ENCODE peak calls at places on chromosome 21, in eight cellular contexts. One of them, this sample, is unnamed.

GRCh38 chr21:30044447-30045064 is 104.8 kb upstream of the GRIK1 start:
- DNase-seq in spleen: no peak
- DNase-seq in IMR-90: peak; percentile 7
- DNase-seq in body of pancreas: peak; percentile 13
- DNase-seq in upper lobe of left lung: no peak
- DNase-seq in K562: peak; percentile 44
- DNase-seq in heart left ventricle: no peak
- DNase-seq in Peyer's patch: no peak
- DNase-seq in this sample: peak; percentile 36

GRCh38 chr21:37356710-37357109 is 9.9 kb upstream of the DYRK1A start:
- DNase-seq in spleen: no peak
- DNase-seq in IMR-90: no peak
- DNase-seq in body of pancreas: no peak
- DNase-seq in upper lobe of left lung: no peak
- DNase-seq in K562: peak; percentile 79
- DNase-seq in heart left ventricle: no peak
- DNase-seq in Peyer's patch: no peak
- DNase-seq in this sample: peak; percentile 32

GRCh38 chr21:20004353-20004752 is 993.9 kb upstream of the NCAM2 start:
- DNase-seq in spleen: no peak
- DNase-seq in IMR-90: no peak
- DNase-seq in body of pancreas: no peak
- DNase-seq in upper lobe of left lung: no peak
- DNase-seq in K562: no peak
- DNase-seq in heart left ventricle: no peak
- DNase-seq in Peyer's patch: no peak
- DNase-seq in this sample: no peak

GRCh38 chr21:17688912-17689874 is 76.5 kb upstream of the BTG3 start:
- DNase-seq in spleen: peak; percentile 78
- DNase-seq in IMR-90: peak; percentile 12
- DNase-seq in body of pancreas: peak; percentile 28
- DNase-seq in upper lobe of left lung: peak; percentile 2
- DNase-seq in K562: peak; percentile 44
- DNase-seq in heart left ventricle: peak; percentile 36
- DNase-seq in Peyer's patch: peak; percentile 52
- DNase-seq in this sample: no peak

GRCh38 chr21:42550817-42551216 is 37.2 kb downstream of the SLC37A1 start:
- DNase-seq in spleen: no peak
- DNase-seq in IMR-90: no peak
- DNase-seq in body of pancreas: no peak
- DNase-seq in upper lobe of left lung: no peak
- DNase-seq in K562: no peak
- DNase-seq in heart left ventricle: no peak
- DNase-seq in Peyer's patch: no peak
- DNase-seq in this sample: no peak

GRCh38 chr21:38488640-38489282 is 9.5 kb downstream of the ERG start:
- DNase-seq in spleen: no peak
- DNase-seq in IMR-90: no peak
- DNase-seq in body of pancreas: no peak
- DNase-seq in upper lobe of left lung: no peak
- DNase-seq in K562: no peak
- DNase-seq in heart left ventricle: no peak
- DNase-seq in Peyer's patch: no peak
- DNase-seq in this sample: no peak

GRCh38 chr21:39696620-39697019 is 48.4 kb upstream of the IGSF5 start:
- DNase-seq in spleen: no peak
- DNase-seq in IMR-90: no peak
- DNase-seq in body of pancreas: peak; percentile 88
- DNase-seq in upper lobe of left lung: no peak
- DNase-seq in K562: no peak
- DNase-seq in heart left ventricle: no peak
- DNase-seq in Peyer's patch: peak; percentile 61
- DNase-seq in this sample: no peak

GRCh38 chr21:45080639-45081414 is 6.4 kb downstream of the ADARB1 start:
- DNase-seq in spleen: no peak
- DNase-seq in IMR-90: peak; percentile 66
- DNase-seq in body of pancreas: no peak
- DNase-seq in upper lobe of left lung: no peak
- DNase-seq in K562: no peak
- DNase-seq in heart left ventricle: no peak
- DNase-seq in Peyer's patch: no peak
- DNase-seq in this sample: no peak

GRCh38 chr21:35543746-35544145 is 494.6 kb upstream of the RUNX1 start:
- DNase-seq in spleen: no peak
- DNase-seq in IMR-90: no peak
- DNase-seq in body of pancreas: no peak
- DNase-seq in upper lobe of left lung: no peak
- DNase-seq in K562: no peak
- DNase-seq in heart left ventricle: no peak
- DNase-seq in Peyer's patch: no peak
- DNase-seq in this sample: no peak

GRCh38 chr21:28068455-28069358 is 924.0 kb downstream of the LTN1 start:
- DNase-seq in spleen: no peak
- DNase-seq in IMR-90: no peak
- DNase-seq in body of pancreas: no peak
- DNase-seq in upper lobe of left lung: no peak
- DNase-seq in K562: no peak
- DNase-seq in heart left ventricle: no peak
- DNase-seq in Peyer's patch: no peak
- DNase-seq in this sample: no peak

GRCh38 chr21:25171438-25171837 is 435.8 kb downstream of the MRPL39 start:
- DNase-seq in spleen: no peak
- DNase-seq in IMR-90: peak; percentile 15
- DNase-seq in body of pancreas: no peak
- DNase-seq in upper lobe of left lung: no peak
- DNase-seq in K562: no peak
- DNase-seq in heart left ventricle: no peak
- DNase-seq in Peyer's patch: no peak
- DNase-seq in this sample: no peak

GRCh38 chr21:25273945-25274344 is 333.3 kb downstream of the MRPL39 start:
- DNase-seq in spleen: no peak
- DNase-seq in IMR-90: no peak
- DNase-seq in body of pancreas: no peak
- DNase-seq in upper lobe of left lung: no peak
- DNase-seq in K562: no peak
- DNase-seq in heart left ventricle: no peak
- DNase-seq in Peyer's patch: no peak
- DNase-seq in this sample: no peak

GRCh38 chr21:39071623-39072214 is 111.5 kb downstream of the PSMG1 start:
- DNase-seq in spleen: no peak
- DNase-seq in IMR-90: peak; percentile 83
- DNase-seq in body of pancreas: no peak
- DNase-seq in upper lobe of left lung: no peak
- DNase-seq in K562: no peak
- DNase-seq in heart left ventricle: no peak
- DNase-seq in Peyer's patch: no peak
- DNase-seq in this sample: no peak

GRCh38 chr21:25496825-25497482 is 110.3 kb downstream of the MRPL39 start:
- DNase-seq in spleen: no peak
- DNase-seq in IMR-90: peak; percentile 77
- DNase-seq in body of pancreas: no peak
- DNase-seq in upper lobe of left lung: no peak
- DNase-seq in K562: no peak
- DNase-seq in heart left ventricle: no peak
- DNase-seq in Peyer's patch: no peak
- DNase-seq in this sample: no peak

GRCh38 chr21:42906222-42906621 is 13.1 kb downstream of the NDUFV3 start:
- DNase-seq in spleen: no peak
- DNase-seq in IMR-90: no peak
- DNase-seq in body of pancreas: no peak
- DNase-seq in upper lobe of left lung: no peak
- DNase-seq in K562: no peak
- DNase-seq in heart left ventricle: no peak
- DNase-seq in Peyer's patch: no peak
- DNase-seq in this sample: no peak

GRCh38 chr21:33641339-33642026 is at the start of gene CRYZL1:
- DNase-seq in spleen: peak; percentile 100
- DNase-seq in IMR-90: peak; percentile 99
- DNase-seq in body of pancreas: peak; percentile 100
- DNase-seq in upper lobe of left lung: peak; percentile 99
- DNase-seq in K562: peak; percentile 100
- DNase-seq in heart left ventricle: peak; percentile 100
- DNase-seq in Peyer's patch: peak; percentile 100
- DNase-seq in this sample: peak; percentile 100

GRCh38 chr21:33643658-33644311 is 1.5 kb downstream of the ITSN1 start:
- DNase-seq in spleen: no peak
- DNase-seq in IMR-90: no peak
- DNase-seq in body of pancreas: no peak
- DNase-seq in upper lobe of left lung: no peak
- DNase-seq in K562: peak; percentile 18
- DNase-seq in heart left ventricle: no peak
- DNase-seq in Peyer's patch: no peak
- DNase-seq in this sample: peak; percentile 36

GRCh38 chr21:33640697-33641338 is 723 bp downstream of the CRYZL1 start:
- DNase-seq in spleen: no peak
- DNase-seq in IMR-90: peak; percentile 22
- DNase-seq in body of pancreas: peak; percentile 27
- DNase-seq in upper lobe of left lung: no peak
- DNase-seq in K562: peak; percentile 55
- DNase-seq in heart left ventricle: no peak
- DNase-seq in Peyer's patch: no peak
- DNase-seq in this sample: peak; percentile 66

GRCh38 chr21:33642896-33643657 is 776 bp downstream of the ITSN1 start:
- DNase-seq in spleen: peak; percentile 89
- DNase-seq in IMR-90: peak; percentile 36
- DNase-seq in body of pancreas: peak; percentile 24
- DNase-seq in upper lobe of left lung: peak; percentile 92
- DNase-seq in K562: peak; percentile 56
- DNase-seq in heart left ventricle: peak; percentile 34
- DNase-seq in Peyer's patch: peak; percentile 72
- DNase-seq in this sample: peak; percentile 37

GRCh38 chr21:33642027-33642895 is at the start of gene ITSN1:
- DNase-seq in spleen: peak; percentile 100
- DNase-seq in IMR-90: peak; percentile 99
- DNase-seq in body of pancreas: peak; percentile 99
- DNase-seq in upper lobe of left lung: peak; percentile 94
- DNase-seq in K562: peak; percentile 100
- DNase-seq in heart left ventricle: peak; percentile 100
- DNase-seq in Peyer's patch: peak; percentile 100
- DNase-seq in this sample: peak; percentile 100
- TF ChIP-seq POLR2A in spleen: no peak
- TF ChIP-seq POLR2A in IMR-90: peak; percentile 52
- TF ChIP-seq POLR2A in body of pancreas: peak; percentile 86
- TF ChIP-seq POLR2A in upper lobe of left lung: peak; percentile 91
- TF ChIP-seq POLR2A in K562: no peak
- TF ChIP-seq POLR2A in heart left ventricle: peak; percentile 60
- TF ChIP-seq POLR2A in Peyer's patch: peak; percentile 94
- TF ChIP-seq POLR2A in this sample: no peak

GRCh38 chr21:46096596-46096981 is 1.3 kb upstream of the COL6A2 start:
- DNase-seq in spleen: no peak
- DNase-seq in IMR-90: no peak
- DNase-seq in body of pancreas: no peak
- DNase-seq in upper lobe of left lung: peak; percentile 47
- DNase-seq in K562: no peak
- DNase-seq in heart left ventricle: peak; percentile 8
- DNase-seq in Peyer's patch: no peak
- DNase-seq in this sample: no peak

GRCh38 chr21:46099476-46099875 is 1.6 kb downstream of the COL6A2 start:
- DNase-seq in spleen: peak; percentile 75
- DNase-seq in IMR-90: peak; percentile 34
- DNase-seq in body of pancreas: peak; percentile 7
- DNase-seq in upper lobe of left lung: peak; percentile 79
- DNase-seq in K562: no peak
- DNase-seq in heart left ventricle: peak; percentile 22
- DNase-seq in Peyer's patch: peak; percentile 60
- DNase-seq in this sample: no peak

GRCh38 chr21:46098303-46099141 is 610 bp downstream of the COL6A2 start:
- DNase-seq in spleen: peak; percentile 74
- DNase-seq in IMR-90: no peak
- DNase-seq in body of pancreas: peak; percentile 3
- DNase-seq in upper lobe of left lung: peak; percentile 85
- DNase-seq in K562: no peak
- DNase-seq in heart left ventricle: peak; percentile 46
- DNase-seq in Peyer's patch: peak; percentile 51
- DNase-seq in this sample: no peak

GRCh38 chr21:46096997-46097825 is 701 bp upstream of the COL6A2 start:
- DNase-seq in spleen: peak; percentile 70
- DNase-seq in IMR-90: no peak
- DNase-seq in body of pancreas: peak; percentile 3
- DNase-seq in upper lobe of left lung: peak; percentile 75
- DNase-seq in K562: no peak
- DNase-seq in heart left ventricle: peak; percentile 10
- DNase-seq in Peyer's patch: peak; percentile 48
- DNase-seq in this sample: no peak

GRCh38 chr21:46097826-46098286 is at the start of gene COL6A2:
- DNase-seq in spleen: peak; percentile 83
- DNase-seq in IMR-90: peak; percentile 71
- DNase-seq in body of pancreas: peak; percentile 51
- DNase-seq in upper lobe of left lung: peak; percentile 92
- DNase-seq in K562: peak; percentile 61
- DNase-seq in heart left ventricle: peak; percentile 72
- DNase-seq in Peyer's patch: peak; percentile 61
- DNase-seq in this sample: peak; percentile 11
- TF ChIP-seq POLR2A in spleen: no peak
- TF ChIP-seq POLR2A in IMR-90: peak; percentile 94
- TF ChIP-seq POLR2A in body of pancreas: no peak
- TF ChIP-seq POLR2A in upper lobe of left lung: peak; percentile 51
- TF ChIP-seq POLR2A in K562: no peak
- TF ChIP-seq POLR2A in heart left ventricle: no peak
- TF ChIP-seq POLR2A in Peyer's patch: peak; percentile 27
- TF ChIP-seq POLR2A in this sample: no peak

GRCh38 chr21:43974791-43975468 is 37.2 kb upstream of the TRAPPC10 start:
- DNase-seq in spleen: no peak
- DNase-seq in IMR-90: no peak
- DNase-seq in body of pancreas: no peak
- DNase-seq in upper lobe of left lung: no peak
- DNase-seq in K562: no peak
- DNase-seq in heart left ventricle: no peak
- DNase-seq in Peyer's patch: no peak
- DNase-seq in this sample: no peak
- TF ChIP-seq POLR2A in spleen: no peak
- TF ChIP-seq POLR2A in IMR-90: no peak
- TF ChIP-seq POLR2A in body of pancreas: no peak
- TF ChIP-seq POLR2A in upper lobe of left lung: no peak
- TF ChIP-seq POLR2A in K562: peak; percentile 48
- TF ChIP-seq POLR2A in heart left ventricle: no peak
- TF ChIP-seq POLR2A in Peyer's patch: no peak
- TF ChIP-seq POLR2A in this sample: no peak

GRCh38 chr21:15277498-15277897 is 212.7 kb upstream of the NRIP1 start:
- DNase-seq in spleen: no peak
- DNase-seq in IMR-90: no peak
- DNase-seq in body of pancreas: no peak
- DNase-seq in upper lobe of left lung: no peak
- DNase-seq in K562: no peak
- DNase-seq in heart left ventricle: no peak
- DNase-seq in Peyer's patch: no peak
- DNase-seq in this sample: no peak

GRCh38 chr21:15278279-15278678 is 213.5 kb upstream of the NRIP1 start:
- DNase-seq in spleen: no peak
- DNase-seq in IMR-90: no peak
- DNase-seq in body of pancreas: no peak
- DNase-seq in upper lobe of left lung: no peak
- DNase-seq in K562: no peak
- DNase-seq in heart left ventricle: no peak
- DNase-seq in Peyer's patch: no peak
- DNase-seq in this sample: no peak

GRCh38 chr21:15281714-15282113 is 216.9 kb upstream of the NRIP1 start:
- DNase-seq in spleen: no peak
- DNase-seq in IMR-90: no peak
- DNase-seq in body of pancreas: no peak
- DNase-seq in upper lobe of left lung: no peak
- DNase-seq in K562: no peak
- DNase-seq in heart left ventricle: no peak
- DNase-seq in Peyer's patch: no peak
- DNase-seq in this sample: no peak

GRCh38 chr21:15278851-15279250 is 214.1 kb upstream of the NRIP1 start:
- DNase-seq in spleen: no peak
- DNase-seq in IMR-90: no peak
- DNase-seq in body of pancreas: no peak
- DNase-seq in upper lobe of left lung: no peak
- DNase-seq in K562: no peak
- DNase-seq in heart left ventricle: no peak
- DNase-seq in Peyer's patch: no peak
- DNase-seq in this sample: no peak

GRCh38 chr21:15279484-15279883 is 214.7 kb upstream of the NRIP1 start:
- DNase-seq in spleen: no peak
- DNase-seq in IMR-90: no peak
- DNase-seq in body of pancreas: no peak
- DNase-seq in upper lobe of left lung: no peak
- DNase-seq in K562: no peak
- DNase-seq in heart left ventricle: no peak
- DNase-seq in Peyer's patch: no peak
- DNase-seq in this sample: no peak
- TF ChIP-seq POLR2A in spleen: no peak
- TF ChIP-seq POLR2A in IMR-90: no peak
- TF ChIP-seq POLR2A in body of pancreas: no peak
- TF ChIP-seq POLR2A in upper lobe of left lung: no peak
- TF ChIP-seq POLR2A in K562: no peak
- TF ChIP-seq POLR2A in heart left ventricle: no peak
- TF ChIP-seq POLR2A in Peyer's patch: no peak
- TF ChIP-seq POLR2A in this sample: no peak